ENCODE peak calls at places on chromosome 3, in six cellular contexts. D is nephron progenitor cell, A is astrocyte of the spinal cord, F is activated T-cell treated with anti-CD3 and anti-CD28 coated beads for 4 hours, Q is mesothelial cell of epicardium, L is ACHN. N is an unnamed sample.

GRCh38 chr3:121878411-121878810 is 15.8 kb upstream of the SLC15A2 start:
- DNase-seq in Q (no peak), A (no peak), D (no peak), L (no peak), F (no peak), N (no peak)

GRCh38 chr3:89180334-89180733 is 72.9 kb downstream of the EPHA3 start:
- DNase-seq in D (no peak), L (no peak), Q (no peak), F (no peak), A (peak; percentile 14), N (no peak)

GRCh38 chr3:110069641-110070538 is 732.5 kb upstream of the DPPA4 start:
- DNase-seq in F (no peak), L (no peak), Q (no peak), D (no peak), A (peak; percentile 80), N (peak; percentile 59)

GRCh38 chr3:100954199-100954935 is 38.9 kb downstream of the ABI3BP start:
- DNase-seq in F (no peak), D (no peak), Q (no peak), A (no peak), L (no peak), N (no peak)

GRCh38 chr3:122973893-122974615 is 53.5 kb downstream of the SEMA5B start:
- DNase-seq in D (no peak), L (no peak), F (no peak), A (no peak), Q (no peak), N (peak; percentile 17)

GRCh38 chr3:150319900-150320299 is 88.2 kb upstream of the TSC22D2 start:
- DNase-seq in L (peak; percentile 97), Q (no peak), D (no peak), A (peak; percentile 87), F (no peak), N (peak; percentile 100)

GRCh38 chr3:107753494-107753893 is 230.7 kb downstream of the BBX start:
- DNase-seq in F (no peak), Q (no peak), A (peak; percentile 37), D (peak; percentile 26), L (peak; percentile 54), N (peak; percentile 55)

GRCh38 chr3:5010706-5011554 is 31.7 kb downstream of the BHLHE40 start:
- DNase-seq in A (no peak), Q (no peak), D (no peak), F (no peak), L (no peak), N (no peak)

GRCh38 chr3:127406309-127407025 is 118.6 kb upstream of the PRR20G start:
- DNase-seq in F (no peak), L (peak; percentile 44), A (no peak), Q (no peak), D (no peak), N (peak; percentile 13)

GRCh38 chr3:22189616-22190015 is 438.6 kb upstream of the ZNF385D start:
- DNase-seq in L (no peak), A (no peak), F (no peak), D (no peak), Q (no peak), N (no peak)

GRCh38 chr3:38992117-38992779 is 59.5 kb downstream of the SCN11A start:
- DNase-seq in D (no peak), F (no peak), A (peak; percentile 76), L (peak; percentile 39), Q (no peak), N (peak; percentile 36)

GRCh38 chr3:138946554-138947302 is at the start of the genes FOXL2 and FOXL2NB:
- DNase-seq in Q (peak; percentile 53), D (peak; percentile 63), F (no peak), L (peak; percentile 89), A (peak; percentile 81), N (no peak)

GRCh38 chr3:59764131-59764530 is 714.3 kb upstream of the CFAP20DC start:
- DNase-seq in D (no peak), A (no peak), Q (no peak), F (no peak), L (no peak), N (no peak)

GRCh38 chr3:48077835-48078234 is 61.6 kb upstream of the MAP4 start:
- DNase-seq in F (no peak), A (peak; percentile 23), L (no peak), Q (no peak), D (no peak), N (no peak)

GRCh38 chr3:55882006-55882405 is 394.9 kb upstream of the WNT5A start:
- DNase-seq in D (no peak), L (no peak), F (no peak), Q (no peak), A (no peak), N (no peak)

GRCh38 chr3:51670053-51670666 is 892 bp upstream of the TEX264 start:
- DNase-seq in F (no peak), Q (no peak), L (no peak), D (no peak), A (no peak), N (no peak)

GRCh38 chr3:104604326-104605010 is 762.2 kb upstream of the ALCAM start:
- DNase-seq in A (peak; percentile 69), D (no peak), Q (no peak), F (no peak), L (peak; percentile 36), N (peak; percentile 54)

GRCh38 chr3:173826901-173827609 is 429.5 kb downstream of the NLGN1 start:
- DNase-seq in A (peak; percentile 81), F (no peak), L (peak; percentile 6), D (no peak), Q (no peak), N (no peak)

GRCh38 chr3:127954642-127955041 is 39.6 kb downstream of the KBTBD12 start:
- DNase-seq in A (no peak), L (no peak), D (no peak), Q (no peak), F (no peak), N (no peak)

N was measured in renal cortical epithelial cell.